ENCODE peak calls at places on chromosomes 13 and 19, in four cellular contexts. One of them, this sample, is unnamed.

GRCh38 chr19:55454787-55455243 is 6.6 kb downstream of the ISOC2 start:
- DNase-seq in pancreas: no peak
- DNase-seq in dorsolateral prefrontal cortex: peak
- DNase-seq in brain microvascular endothelial cell: no peak
- DNase-seq in this sample: peak

GRCh38 chr19:44607049-44607448 is 6.3 kb upstream of the IGSF23 start:
- DNase-seq in pancreas: no peak
- DNase-seq in dorsolateral prefrontal cortex: no peak
- DNase-seq in brain microvascular endothelial cell: peak
- DNase-seq in this sample: no peak

GRCh38 chr19:3765121-3765520 is 2.6 kb downstream of the MRPL54 start:
- DNase-seq in pancreas: no peak
- DNase-seq in dorsolateral prefrontal cortex: no peak
- DNase-seq in brain microvascular endothelial cell: no peak
- DNase-seq in this sample: no peak

GRCh38 chr19:35410487-35410886 is 37.6 kb upstream of the FFAR2 start:
- DNase-seq in pancreas: no peak
- DNase-seq in dorsolateral prefrontal cortex: no peak
- DNase-seq in brain microvascular endothelial cell: no peak
- DNase-seq in this sample: no peak

GRCh38 chr19:30393729-30394480 is 21.7 kb downstream of the ZNF536 start:
- DNase-seq in pancreas: no peak
- DNase-seq in dorsolateral prefrontal cortex: no peak
- DNase-seq in brain microvascular endothelial cell: no peak
- DNase-seq in this sample: no peak

GRCh38 chr19:3054972-3055740 is 7.1 kb downstream of the TLE5 start:
- DNase-seq in pancreas: no peak
- DNase-seq in dorsolateral prefrontal cortex: no peak
- DNase-seq in brain microvascular endothelial cell: no peak
- DNase-seq in this sample: no peak

GRCh38 chr19:54600228-54600627 is 6.8 kb downstream of the LILRA1 start:
- DNase-seq in pancreas: no peak
- DNase-seq in dorsolateral prefrontal cortex: no peak
- DNase-seq in brain microvascular endothelial cell: no peak
- DNase-seq in this sample: no peak

GRCh38 chr19:16978156-16978555 is 48.5 kb downstream of the CPAMD8 start:
- DNase-seq in pancreas: no peak
- DNase-seq in dorsolateral prefrontal cortex: no peak
- DNase-seq in brain microvascular endothelial cell: no peak
- DNase-seq in this sample: no peak

GRCh38 chr19:28878862-28879566 is 333.9 kb downstream of the UQCRFS1 start:
- DNase-seq in pancreas: peak
- DNase-seq in dorsolateral prefrontal cortex: peak
- DNase-seq in brain microvascular endothelial cell: peak
- DNase-seq in this sample: peak

GRCh38 chr19:20964798-20965197 is 41.7 kb downstream of the ZNF85 start:
- DNase-seq in pancreas: no peak
- DNase-seq in dorsolateral prefrontal cortex: no peak
- DNase-seq in brain microvascular endothelial cell: no peak
- DNase-seq in this sample: no peak

GRCh38 chr19:41695745-41696144 is 7.7 kb upstream of the CEACAM7 start:
- DNase-seq in pancreas: no peak
- DNase-seq in dorsolateral prefrontal cortex: no peak
- DNase-seq in brain microvascular endothelial cell: no peak
- DNase-seq in this sample: no peak

GRCh38 chr19:19212866-19213265 is 1.1 kb downstream of the NCAN start:
- DNase-seq in pancreas: no peak
- DNase-seq in dorsolateral prefrontal cortex: no peak
- DNase-seq in brain microvascular endothelial cell: no peak
- DNase-seq in this sample: no peak

GRCh38 chr13:27131202-27131623 is 40.4 kb downstream of the USP12 start:
- DNase-seq in pancreas: no peak
- DNase-seq in dorsolateral prefrontal cortex: no peak
- DNase-seq in brain microvascular endothelial cell: no peak
- DNase-seq in this sample: no peak
- H3K27ac ChIP-seq in pancreas: no peak
- H3K27ac ChIP-seq in dorsolateral prefrontal cortex: no peak
- H3K27ac ChIP-seq in brain microvascular endothelial cell: peak
- H3K27ac ChIP-seq in this sample: no peak

DNA sequence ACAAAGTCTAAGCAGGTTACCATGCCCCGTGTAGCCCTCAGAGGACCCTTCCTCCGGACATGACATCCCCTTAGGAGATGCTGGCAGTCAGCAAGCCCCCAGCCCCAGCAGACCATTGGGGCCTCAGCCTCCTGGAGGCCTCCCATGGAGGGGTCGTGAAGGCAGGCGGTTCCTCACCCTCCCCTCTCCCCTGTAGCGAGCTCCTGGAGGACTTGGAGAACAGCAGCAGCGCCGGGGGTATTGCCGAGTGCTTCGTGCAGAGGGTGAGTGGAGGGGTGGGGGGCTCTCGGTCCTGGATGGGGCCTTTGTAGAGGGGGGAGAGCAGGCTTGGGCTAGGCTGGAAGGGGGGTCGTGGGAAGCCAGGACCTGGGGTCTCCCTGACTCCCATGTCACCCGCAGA is 3.7 kb downstream of the PLEKHG2 start:
- DNase-seq in pancreas: no peak
- DNase-seq in dorsolateral prefrontal cortex: no peak
- DNase-seq in brain microvascular endothelial cell: no peak
- DNase-seq in this sample: no peak
- H3K27ac ChIP-seq in pancreas: no peak
- H3K27ac ChIP-seq in dorsolateral prefrontal cortex: no peak
- H3K27ac ChIP-seq in brain microvascular endothelial cell: no peak
- H3K27ac ChIP-seq in this sample: no peak

GRCh38 chr13:35978607-35979316 is 152.4 kb downstream of the DCLK1 start:
- DNase-seq in pancreas: peak
- DNase-seq in dorsolateral prefrontal cortex: no peak
- DNase-seq in brain microvascular endothelial cell: peak
- DNase-seq in this sample: peak
- H3K27ac ChIP-seq in pancreas: no peak
- H3K27ac ChIP-seq in dorsolateral prefrontal cortex: peak
- H3K27ac ChIP-seq in brain microvascular endothelial cell: peak
- H3K27ac ChIP-seq in this sample: no peak

DNA sequence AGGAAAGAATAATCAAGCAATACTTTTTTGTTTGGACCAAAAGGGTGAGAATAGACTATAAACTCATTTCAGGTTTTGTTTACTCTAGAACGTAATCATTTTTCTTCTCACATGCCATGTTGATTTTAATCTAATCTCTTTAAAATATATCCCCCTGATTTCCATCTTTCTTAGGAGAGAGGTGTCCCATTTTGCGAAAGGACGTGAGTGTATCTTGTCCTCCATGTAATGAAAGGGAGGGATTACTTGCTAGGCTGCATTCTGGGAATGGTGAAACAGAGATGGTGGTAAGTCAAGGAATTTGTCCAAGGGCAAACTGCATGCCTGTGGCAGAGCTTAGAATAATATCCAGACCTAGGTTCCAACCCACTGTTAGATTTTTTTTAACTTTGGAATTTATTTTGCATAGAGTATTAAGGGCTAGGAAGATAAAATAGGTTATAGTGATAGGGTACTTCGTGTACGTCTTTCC is 1.8 kb upstream of the ANKRD10 start:
- DNase-seq in pancreas: no peak
- DNase-seq in dorsolateral prefrontal cortex: no peak
- DNase-seq in brain microvascular endothelial cell: peak
- DNase-seq in this sample: no peak
- H3K27ac ChIP-seq in pancreas: peak
- H3K27ac ChIP-seq in dorsolateral prefrontal cortex: peak
- H3K27ac ChIP-seq in brain microvascular endothelial cell: peak
- H3K27ac ChIP-seq in this sample: no peak

This sample was measured in substantia nigra.